ENCODE peak calls at places on chromosomes 1 and 21, in ten cellular contexts. R is NCI-H1105; C is NB4; A is neural progenitor cell; U is WTC11; T is neural crest cell; Y is GM03348; O is tibial artery; D is B cell; X is activated CD8-positive, alpha-beta T cell treated with anti-CD3 and anti-CD28 coated beads, Interleukin-2, amount 10 ng/mL, durations not matched to agents 7 days and 5 days. L is an unnamed sample.

GRCh38 chr1:206544562-206545257 is 37.4 kb downstream of the RASSF5 start:
- DNase-seq in Y (peak; percentile 83), U (peak; percentile 96), D (peak; percentile 86), O (peak; percentile 58), A (peak; percentile 82), T (peak; percentile 90), X (peak; percentile 85), R (peak; percentile 66), C (peak; percentile 77), L (peak; percentile 94)

GRCh38 chr1:118155106-118155505 is 29.9 kb downstream of the SPAG17 start:
- DNase-seq in D (no peak), C (no peak), U (no peak), O (no peak), T (no peak), R (no peak), Y (no peak), X (no peak), A (no peak), L (no peak)

GRCh38 chr1:18883636-18884418 is 18.5 kb downstream of the ALDH4A1 start:
- DNase-seq in R (peak; percentile 27), A (peak; percentile 83), D (peak; percentile 73), U (peak; percentile 90), X (peak; percentile 76), O (peak; percentile 75), C (peak; percentile 62), Y (peak; percentile 89), T (peak; percentile 81), L (peak; percentile 86)

GRCh38 chr1:223515416-223515815 is 122.2 kb downstream of the CCDC185 start:
- DNase-seq in O (no peak), D (no peak), A (no peak), Y (no peak), T (no peak), U (no peak), C (no peak), X (peak; percentile 42), R (no peak), L (no peak)

GRCh38 chr1:32806910-32807523 is 10.1 kb downstream of the YARS1 start:
- DNase-seq in T (no peak), A (no peak), X (no peak), U (no peak), C (no peak), R (no peak), D (no peak), O (no peak), Y (no peak), L (no peak)

GRCh38 chr1:219304227-219305226 is 130.8 kb downstream of the LYPLAL1 start:
- DNase-seq in T (no peak), R (no peak), X (no peak), U (no peak), C (no peak), O (no peak), Y (peak; percentile 38), D (no peak), A (no peak), L (no peak)

GRCh38 chr1:102693345-102693744 is 415.0 kb downstream of the COL11A1 start:
- DNase-seq in D (no peak), C (peak; percentile 21), T (no peak), X (no peak), O (no peak), U (no peak), A (no peak), Y (no peak), R (no peak), L (no peak)

GRCh38 chr1:77514871-77515776 is 167.3 kb downstream of the ZZZ3 start:
- DNase-seq in A (peak; percentile 65), C (no peak), U (peak; percentile 62), Y (no peak), T (peak; percentile 26), R (no peak), X (no peak), O (no peak), D (no peak), L (peak; percentile 83)

GRCh38 chr1:72442251-72442650 is 159.9 kb upstream of the NEGR1 start:
- DNase-seq in A (no peak), Y (peak; percentile 37), D (no peak), C (no peak), U (no peak), T (no peak), O (no peak), X (no peak), R (no peak), L (no peak)

GRCh38 chr1:233085566-233085965 is 135.2 kb downstream of the NTPCR start:
- DNase-seq in U (no peak), A (no peak), O (no peak), T (no peak), D (no peak), R (no peak), C (no peak), Y (no peak), X (no peak), L (no peak)

GRCh38 chr1:111234866-111235265 is 7.4 kb downstream of the CHI3L2 start:
- DNase-seq in D (no peak), U (no peak), X (no peak), A (no peak), R (no peak), O (no peak), C (no peak), Y (peak; percentile 23), T (no peak), L (no peak)

GRCh38 chr1:59477286-59477685 is 180.4 kb downstream of the FGGY start:
- DNase-seq in O (no peak), U (no peak), T (no peak), X (peak; percentile 65), C (peak; percentile 90), D (no peak), R (no peak), A (no peak), Y (peak; percentile 28), L (no peak)

GRCh38 chr1:18938008-18938706 is 18.3 kb downstream of the IFFO2 start:
- DNase-seq in U (no peak), A (no peak), C (no peak), D (no peak), R (no peak), T (no peak), X (no peak), O (no peak), Y (no peak), L (peak; percentile 75)

GRCh38 chr1:209349372-209350324 is 233.9 kb upstream of the CAMK1G start:
- DNase-seq in X (no peak), C (no peak), Y (peak; percentile 29), T (no peak), D (no peak), R (no peak), O (no peak), U (no peak), A (peak; percentile 19), L (peak; percentile 72)

GRCh38 chr1:209808059-209808494 is 2.1 kb upstream of the IRF6 start:
- DNase-seq in D (no peak), A (no peak), O (no peak), U (no peak), T (no peak), X (no peak), C (no peak), R (peak; percentile 44), Y (peak; percentile 90), L (peak; percentile 78)

GRCh38 chr1:5597991-5598823 is 394.0 kb downstream of the NPHP4 start:
- DNase-seq in A (peak; percentile 52), T (no peak), X (no peak), U (no peak), C (peak; percentile 7), D (no peak), O (no peak), Y (no peak), R (no peak), L (peak; percentile 19)

GRCh38 chr1:28775121-28775942 is 36.6 kb upstream of the OPRD1 start:
- DNase-seq in X (peak; percentile 71), C (no peak), U (peak; percentile 77), D (peak; percentile 70), T (no peak), Y (peak; percentile 90), O (peak; percentile 66), R (peak; percentile 67), A (peak; percentile 23), L (peak; percentile 68)

GRCh38 chr1:108149796-108150467 is 50.2 kb downstream of the SLC25A24 start:
- DNase-seq in X (no peak), T (no peak), O (no peak), Y (peak; percentile 64), A (no peak), D (no peak), U (no peak), R (no peak), C (no peak), L (no peak)

GRCh38 chr1:74689800-74690696 is 16.5 kb upstream of the ERICH3 start:
- DNase-seq in Y (peak; percentile 48), D (peak; percentile 45), X (peak; percentile 60), T (peak; percentile 61), A (peak; percentile 73), C (peak; percentile 63), O (peak; percentile 22), U (peak; percentile 51), R (peak; percentile 57), L (peak; percentile 29)

GRCh38 chr21:45256912-45257672 is 30.6 kb downstream of the POFUT2 start:
- DNase-seq in T (no peak), A (peak; percentile 18), U (no peak), Y (no peak), D (no peak), X (peak; percentile 66), O (peak; percentile 12), R (no peak), C (peak; percentile 74), L (peak; percentile 67)

GRCh38 chr1:193417945-193418744 is 231.7 kb upstream of the B3GALT2 start:
- DNase-seq in A (no peak), Y (peak; percentile 36), D (no peak), U (no peak), T (no peak), R (no peak), O (no peak), C (peak; percentile 14), X (no peak), L (no peak)

L was measured in ELF-1.